ENCODE peak calls at places on chromosomes 12 and 14, in eight cellular contexts. P is cardiac muscle cell, U is HFFc6, T is HFF-Myc, J is astrocyte of the spinal cord, Z is colonic mucosa, E is fibroblast of pulmonary artery, W is astrocyte of the cerebellum. N is an unnamed sample.

GRCh38 chr12:57631566-57632368 is 1.2 kb downstream of the B4GALNT1 start:
- DNase-seq in J (no peak), W (no peak), Z (no peak), P (no peak), U (no peak), E (no peak), T (no peak), N (no peak)

GRCh38 chr12:46342562-46343033 is 30.0 kb downstream of the SLC38A2 start:
- DNase-seq in Z (peak; percentile 29), J (peak; percentile 50), T (no peak), U (peak; percentile 49), P (no peak), E (peak; percentile 56), W (no peak), N (no peak)

GRCh38 chr14:38775986-38776385 is 327.0 kb downstream of the SEC23A start:
- DNase-seq in T (no peak), J (no peak), Z (no peak), W (no peak), U (no peak), P (no peak), E (no peak), N (no peak)

GRCh38 chr12:21561158-21561557 is 35.1 kb downstream of the SPX start:
- DNase-seq in Z (no peak), T (no peak), P (no peak), U (no peak), E (no peak), W (no peak), J (no peak), N (no peak)

GRCh38 chr14:96090441-96091148 is 51.4 kb downstream of the C14orf132 start:
- DNase-seq in U (peak; percentile 38), E (peak; percentile 57), Z (peak; percentile 57), W (peak; percentile 44), J (peak; percentile 66), P (peak; percentile 72), T (no peak), N (no peak)

GRCh38 chr14:103031956-103032355 is 25.4 kb downstream of the CDC42BPB start:
- DNase-seq in T (no peak), W (no peak), P (peak; percentile 34), E (no peak), J (no peak), U (no peak), Z (peak; percentile 55), N (no peak)

GRCh38 chr12:88298761-88299242 is 156.7 kb downstream of the TMTC3 start:
- DNase-seq in E (peak; percentile 70), W (peak; percentile 89), U (peak; percentile 54), Z (no peak), T (peak; percentile 14), J (peak; percentile 88), P (peak; percentile 41), N (no peak)

GRCh38 chr12:122059203-122059960 is 19.2 kb upstream of the MLXIP start:
- DNase-seq in E (no peak), U (no peak), J (no peak), Z (no peak), P (no peak), W (no peak), T (no peak), N (no peak)

GRCh38 chr14:105364100-105364708 is 34.1 kb upstream of the TEX22 start:
- DNase-seq in W (no peak), Z (no peak), U (peak; percentile 69), T (no peak), J (no peak), P (no peak), E (peak; percentile 47), N (peak; percentile 10)

GRCh38 chr14:89065879-89066278 is 241.4 kb downstream of the TTC8 start:
- DNase-seq in P (no peak), J (no peak), Z (no peak), T (no peak), W (no peak), E (no peak), U (no peak), N (no peak)
- TF ChIP-seq CTCF in P (no peak), J (no peak), Z (no peak), T (no peak), W (no peak), E (no peak), U (no peak), N (no peak)

GRCh38 chr12:49358548-49359141 is 8.6 kb upstream of the SPATS2 start:
- DNase-seq in W (peak; percentile 58), E (peak; percentile 83), Z (peak; percentile 67), P (peak; percentile 83), J (peak; percentile 73), T (peak; percentile 60), U (peak; percentile 62), N (no peak)

GRCh38 chr12:49359671-49360070 is 7.6 kb upstream of the SPATS2 start:
- DNase-seq in T (no peak), J (no peak), Z (no peak), U (no peak), E (no peak), W (no peak), P (no peak), N (no peak)

GRCh38 chr12:49355913-49356312 is 9.2 kb downstream of the DNAJC22 start:
- DNase-seq in E (no peak), Z (no peak), J (no peak), P (no peak), T (no peak), U (no peak), W (no peak), N (no peak)

GRCh38 chr12:49352351-49352750 is 5.7 kb downstream of the DNAJC22 start:
- DNase-seq in W (no peak), P (no peak), Z (no peak), T (no peak), J (no peak), E (no peak), U (no peak), N (no peak)

GRCh38 chr12:49357099-49357678 is 10.1 kb upstream of the SPATS2 start:
- DNase-seq in U (peak; percentile 77), W (no peak), T (no peak), E (peak; percentile 85), P (no peak), Z (no peak), J (peak; percentile 63), N (no peak)
- TF ChIP-seq CTCF in U (peak; percentile 89), W (peak; percentile 23), T (peak; percentile 39), E (peak; percentile 50), P (peak; percentile 49), Z (peak; percentile 19), J (peak; percentile 50), N (peak; percentile 52)

GRCh38 chr12:9363145-9363544 is 154.9 kb upstream of the PZP start:
- DNase-seq in U (no peak), W (no peak), E (no peak), J (no peak), P (no peak), T (no peak), Z (no peak), N (no peak)

GRCh38 chr12:9367201-9367600 is 159.0 kb upstream of the PZP start:
- DNase-seq in W (no peak), T (no peak), P (no peak), U (no peak), J (no peak), E (no peak), Z (no peak), N (no peak)

GRCh38 chr12:9365296-9365695 is 157.1 kb upstream of the PZP start:
- DNase-seq in T (no peak), P (no peak), W (peak; percentile 51), E (no peak), J (peak; percentile 72), U (no peak), Z (no peak), N (no peak)

GRCh38 chr12:9364224-9365176 is 156.3 kb upstream of the PZP start:
- DNase-seq in W (peak; percentile 60), E (peak; percentile 45), Z (no peak), U (peak; percentile 21), J (peak; percentile 87), T (no peak), P (no peak), N (no peak)

DNA sequence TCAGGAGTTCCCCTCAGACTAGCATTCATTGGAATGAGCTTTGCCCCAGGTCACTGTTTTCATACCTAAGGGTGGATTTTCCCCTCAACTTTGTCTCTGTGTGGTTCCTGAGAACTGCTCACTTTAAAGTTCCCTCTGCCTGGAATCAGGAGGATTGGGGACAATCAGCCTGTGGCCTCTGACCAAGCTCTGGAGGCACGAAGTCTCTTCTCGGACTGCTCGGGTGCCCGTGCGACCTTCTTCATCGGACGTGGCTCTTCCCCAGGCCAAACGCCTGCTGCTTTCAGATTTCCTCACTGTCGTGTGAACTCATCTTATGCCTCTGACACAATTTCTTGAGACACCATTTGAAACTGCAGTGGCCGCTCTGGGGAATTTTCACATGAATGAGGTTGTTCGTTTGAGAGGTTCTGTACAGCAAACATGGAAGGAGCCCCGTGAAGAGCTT is 153.7 kb upstream of the PZP start:
- DNase-seq in Z (no peak), E (no peak), J (no peak), P (no peak), U (no peak), T (no peak), W (no peak), N (no peak)
- TF ChIP-seq CTCF in Z (no peak), E (no peak), J (no peak), P (no peak), U (no peak), T (no peak), W (no peak), N (no peak)

GRCh38 chr12:12715459-12716150 is 1.6 kb upstream of the CDKN1B start:
- DNase-seq in W (no peak), U (no peak), T (no peak), J (peak; percentile 34), E (no peak), Z (peak; percentile 62), P (no peak), N (no peak)

GRCh38 chr12:12716151-12716844 is 870 bp upstream of the CDKN1B start:
- DNase-seq in J (peak; percentile 60), E (no peak), U (no peak), P (no peak), Z (no peak), T (no peak), W (no peak), N (no peak)

GRCh38 chr12:12713932-12714275 is 3.3 kb upstream of the CDKN1B start:
- DNase-seq in T (no peak), P (no peak), U (no peak), E (no peak), J (no peak), W (no peak), Z (no peak), N (no peak)

GRCh38 chr12:12715128-12715458 is 2.1 kb upstream of the CDKN1B start:
- DNase-seq in T (no peak), J (no peak), Z (no peak), E (no peak), W (no peak), P (no peak), U (no peak), N (no peak)

DNA sequence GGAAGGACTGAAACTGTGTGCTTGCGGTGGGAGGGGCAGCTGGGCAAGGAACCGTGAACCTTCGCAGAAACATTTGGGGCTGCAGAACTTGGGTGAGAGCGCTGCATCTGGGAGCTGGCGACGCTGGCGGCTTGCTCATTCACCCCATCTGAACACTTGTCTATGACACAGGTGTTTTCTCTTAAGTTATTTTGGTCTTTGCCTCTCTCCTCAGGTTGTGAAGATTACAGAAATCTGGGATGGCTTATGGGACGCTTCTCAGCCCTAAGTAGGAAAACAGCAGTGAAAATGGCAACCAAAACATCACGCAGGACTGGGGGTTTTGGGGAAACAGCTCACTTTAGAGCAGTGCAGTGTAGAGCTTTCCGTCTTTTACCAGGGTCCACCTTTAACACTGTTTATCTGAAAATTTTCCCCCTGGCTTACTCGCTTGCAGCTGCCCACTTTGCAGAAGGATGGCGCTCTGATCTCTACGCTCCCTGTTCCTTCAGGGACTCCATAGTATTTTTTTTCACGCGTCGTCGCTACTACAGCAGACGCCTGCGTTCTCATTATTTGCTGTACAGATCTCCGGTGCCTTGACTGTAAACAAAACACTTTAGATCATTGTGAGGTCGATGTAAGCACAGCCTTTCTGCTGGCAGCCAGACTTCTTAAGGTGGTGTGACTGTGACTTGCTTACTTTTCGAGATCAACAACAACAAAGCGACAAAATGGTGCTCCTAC is 2.7 kb upstream of the CDKN1B start:
- DNase-seq in J (peak; percentile 38), W (no peak), U (no peak), E (no peak), P (no peak), T (no peak), Z (peak; percentile 75), N (no peak)
- TF ChIP-seq CTCF in J (peak; percentile 52), W (peak; percentile 42), U (peak; percentile 44), E (peak; percentile 30), P (peak; percentile 27), T (peak; percentile 18), Z (peak; percentile 24), N (peak; percentile 38)